ENCODE peak calls at places on chromosomes 13 and 19, in seven cellular contexts. One of them, this sample, is unnamed.
A peak's percentile ranks its signal among the peaks of the same experiment; 100 is the strongest.

GRCh38 chr13:112715715-112716460 is 26.1 kb downstream of the ATP11A start:
- DNase-seq in neural crest cell: no peak
- DNase-seq in HCT116: no peak
- DNase-seq in pancreas: no peak
- DNase-seq in CD8-positive, alpha-beta memory T cell: no peak
- DNase-seq in T-helper 9 cell: no peak
- DNase-seq in stimulated activated CD4-positive, alpha-beta T cell treated with anti-CD3 and anti-CD28 coated beads, Interleukin-15, amount 100 ng/mL, for 1 hour: no peak
- DNase-seq in this sample: no peak

GRCh38 chr13:50261502-50261901 is 246.3 kb downstream of the KCNRG start:
- DNase-seq in neural crest cell: no peak
- DNase-seq in HCT116: no peak
- DNase-seq in pancreas: no peak
- DNase-seq in CD8-positive, alpha-beta memory T cell: no peak
- DNase-seq in T-helper 9 cell: no peak
- DNase-seq in stimulated activated CD4-positive, alpha-beta T cell treated with anti-CD3 and anti-CD28 coated beads, Interleukin-15, amount 100 ng/mL, for 1 hour: no peak
- DNase-seq in this sample: no peak

GRCh38 chr13:86020350-86021002 is 221.3 kb upstream of the SLITRK6 start:
- DNase-seq in neural crest cell: no peak
- DNase-seq in HCT116: no peak
- DNase-seq in pancreas: no peak
- DNase-seq in CD8-positive, alpha-beta memory T cell: no peak
- DNase-seq in T-helper 9 cell: no peak
- DNase-seq in stimulated activated CD4-positive, alpha-beta T cell treated with anti-CD3 and anti-CD28 coated beads, Interleukin-15, amount 100 ng/mL, for 1 hour: no peak
- DNase-seq in this sample: no peak

GRCh38 chr13:90787007-90787406 is 560.5 kb upstream of the MIR17HG start:
- DNase-seq in neural crest cell: no peak
- DNase-seq in HCT116: no peak
- DNase-seq in pancreas: no peak
- DNase-seq in CD8-positive, alpha-beta memory T cell: no peak
- DNase-seq in T-helper 9 cell: no peak
- DNase-seq in stimulated activated CD4-positive, alpha-beta T cell treated with anti-CD3 and anti-CD28 coated beads, Interleukin-15, amount 100 ng/mL, for 1 hour: no peak
- DNase-seq in this sample: no peak

GRCh38 chr13:95793018-95793555 is 116.1 kb downstream of the DNAJC3 start:
- DNase-seq in neural crest cell: no peak
- DNase-seq in HCT116: no peak
- DNase-seq in pancreas: no peak
- DNase-seq in CD8-positive, alpha-beta memory T cell: no peak
- DNase-seq in T-helper 9 cell: no peak
- DNase-seq in stimulated activated CD4-positive, alpha-beta T cell treated with anti-CD3 and anti-CD28 coated beads, Interleukin-15, amount 100 ng/mL, for 1 hour: no peak
- DNase-seq in this sample: no peak

GRCh38 chr19:13956365-13956744 is 4.0 kb downstream of the DCAF15 start:
- DNase-seq in neural crest cell: no peak
- DNase-seq in HCT116: no peak
- DNase-seq in pancreas: no peak
- DNase-seq in CD8-positive, alpha-beta memory T cell: no peak
- DNase-seq in T-helper 9 cell: no peak
- DNase-seq in stimulated activated CD4-positive, alpha-beta T cell treated with anti-CD3 and anti-CD28 coated beads, Interleukin-15, amount 100 ng/mL, for 1 hour: no peak
- DNase-seq in this sample: no peak

GRCh38 chr19:49592486-49593232 is 1.7 kb downstream of the PRR12 start:
- DNase-seq in neural crest cell: peak; percentile 26
- DNase-seq in HCT116: no peak
- DNase-seq in pancreas: peak; percentile 47
- DNase-seq in CD8-positive, alpha-beta memory T cell: peak; percentile 9
- DNase-seq in T-helper 9 cell: no peak
- DNase-seq in stimulated activated CD4-positive, alpha-beta T cell treated with anti-CD3 and anti-CD28 coated beads, Interleukin-15, amount 100 ng/mL, for 1 hour: no peak
- DNase-seq in this sample: no peak

GRCh38 chr19:19257836-19258588 is 15.1 kb downstream of the TM6SF2 start:
- DNase-seq in neural crest cell: no peak
- DNase-seq in HCT116: no peak
- DNase-seq in pancreas: no peak
- DNase-seq in CD8-positive, alpha-beta memory T cell: no peak
- DNase-seq in T-helper 9 cell: no peak
- DNase-seq in stimulated activated CD4-positive, alpha-beta T cell treated with anti-CD3 and anti-CD28 coated beads, Interleukin-15, amount 100 ng/mL, for 1 hour: no peak
- DNase-seq in this sample: no peak

GRCh38 chr19:2045501-2046045 is 5.5 kb downstream of the MKNK2 start:
- DNase-seq in neural crest cell: no peak
- DNase-seq in HCT116: no peak
- DNase-seq in pancreas: peak; percentile 95
- DNase-seq in CD8-positive, alpha-beta memory T cell: no peak
- DNase-seq in T-helper 9 cell: no peak
- DNase-seq in stimulated activated CD4-positive, alpha-beta T cell treated with anti-CD3 and anti-CD28 coated beads, Interleukin-15, amount 100 ng/mL, for 1 hour: no peak
- DNase-seq in this sample: no peak

GRCh38 chr13:64471916-64472315 is 2758.2 kb downstream of the PCDH9 start:
- DNase-seq in neural crest cell: no peak
- DNase-seq in HCT116: peak; percentile 8
- DNase-seq in pancreas: no peak
- DNase-seq in CD8-positive, alpha-beta memory T cell: no peak
- DNase-seq in T-helper 9 cell: no peak
- DNase-seq in stimulated activated CD4-positive, alpha-beta T cell treated with anti-CD3 and anti-CD28 coated beads, Interleukin-15, amount 100 ng/mL, for 1 hour: no peak
- DNase-seq in this sample: peak; percentile 25

GRCh38 chr13:93199856-93200255 is 26.8 kb upstream of the GPC6 start:
- DNase-seq in neural crest cell: no peak
- DNase-seq in HCT116: no peak
- DNase-seq in pancreas: no peak
- DNase-seq in CD8-positive, alpha-beta memory T cell: no peak
- DNase-seq in T-helper 9 cell: no peak
- DNase-seq in stimulated activated CD4-positive, alpha-beta T cell treated with anti-CD3 and anti-CD28 coated beads, Interleukin-15, amount 100 ng/mL, for 1 hour: no peak
- DNase-seq in this sample: no peak

GRCh38 chr13:27293873-27294515 is 23.4 kb downstream of the RASL11A start:
- DNase-seq in neural crest cell: no peak
- DNase-seq in HCT116: no peak
- DNase-seq in pancreas: no peak
- DNase-seq in CD8-positive, alpha-beta memory T cell: peak; percentile 7
- DNase-seq in T-helper 9 cell: no peak
- DNase-seq in stimulated activated CD4-positive, alpha-beta T cell treated with anti-CD3 and anti-CD28 coated beads, Interleukin-15, amount 100 ng/mL, for 1 hour: no peak
- DNase-seq in this sample: no peak

GRCh38 chr19:7109678-7110289 is 40.3 kb downstream of the ZNF557 start:
- DNase-seq in neural crest cell: no peak
- DNase-seq in HCT116: no peak
- DNase-seq in pancreas: no peak
- DNase-seq in CD8-positive, alpha-beta memory T cell: no peak
- DNase-seq in T-helper 9 cell: no peak
- DNase-seq in stimulated activated CD4-positive, alpha-beta T cell treated with anti-CD3 and anti-CD28 coated beads, Interleukin-15, amount 100 ng/mL, for 1 hour: no peak
- DNase-seq in this sample: no peak

GRCh38 chr13:36981156-36981743 is 17.9 kb downstream of the ALG5 start:
- DNase-seq in neural crest cell: no peak
- DNase-seq in HCT116: no peak
- DNase-seq in pancreas: no peak
- DNase-seq in CD8-positive, alpha-beta memory T cell: no peak
- DNase-seq in T-helper 9 cell: no peak
- DNase-seq in stimulated activated CD4-positive, alpha-beta T cell treated with anti-CD3 and anti-CD28 coated beads, Interleukin-15, amount 100 ng/mL, for 1 hour: no peak
- DNase-seq in this sample: no peak

GRCh38 chr19:27744926-27745844 is 1467.8 kb downstream of the UQCRFS1 start:
- DNase-seq in neural crest cell: no peak
- DNase-seq in HCT116: no peak
- DNase-seq in pancreas: no peak
- DNase-seq in CD8-positive, alpha-beta memory T cell: no peak
- DNase-seq in T-helper 9 cell: no peak
- DNase-seq in stimulated activated CD4-positive, alpha-beta T cell treated with anti-CD3 and anti-CD28 coated beads, Interleukin-15, amount 100 ng/mL, for 1 hour: no peak
- DNase-seq in this sample: no peak

GRCh38 chr13:91805605-91806004 is 407.2 kb downstream of the GPC5 start:
- DNase-seq in neural crest cell: no peak
- DNase-seq in HCT116: no peak
- DNase-seq in pancreas: no peak
- DNase-seq in CD8-positive, alpha-beta memory T cell: no peak
- DNase-seq in T-helper 9 cell: no peak
- DNase-seq in stimulated activated CD4-positive, alpha-beta T cell treated with anti-CD3 and anti-CD28 coated beads, Interleukin-15, amount 100 ng/mL, for 1 hour: no peak
- DNase-seq in this sample: no peak

GRCh38 chr13:52130641-52131040 is 1.8 kb upstream of the NEK5 start:
- DNase-seq in neural crest cell: no peak
- DNase-seq in HCT116: no peak
- DNase-seq in pancreas: no peak
- DNase-seq in CD8-positive, alpha-beta memory T cell: no peak
- DNase-seq in T-helper 9 cell: no peak
- DNase-seq in stimulated activated CD4-positive, alpha-beta T cell treated with anti-CD3 and anti-CD28 coated beads, Interleukin-15, amount 100 ng/mL, for 1 hour: no peak
- DNase-seq in this sample: no peak

GRCh38 chr13:110262082-110262436 is 44.9 kb downstream of the COL4A1 start:
- DNase-seq in neural crest cell: no peak
- DNase-seq in HCT116: no peak
- DNase-seq in pancreas: no peak
- DNase-seq in CD8-positive, alpha-beta memory T cell: no peak
- DNase-seq in T-helper 9 cell: no peak
- DNase-seq in stimulated activated CD4-positive, alpha-beta T cell treated with anti-CD3 and anti-CD28 coated beads, Interleukin-15, amount 100 ng/mL, for 1 hour: no peak
- DNase-seq in this sample: no peak

GRCh38 chr13:42696191-42696590 is 85.2 kb upstream of the FAM216B start:
- DNase-seq in neural crest cell: no peak
- DNase-seq in HCT116: no peak
- DNase-seq in pancreas: no peak
- DNase-seq in CD8-positive, alpha-beta memory T cell: no peak
- DNase-seq in T-helper 9 cell: no peak
- DNase-seq in stimulated activated CD4-positive, alpha-beta T cell treated with anti-CD3 and anti-CD28 coated beads, Interleukin-15, amount 100 ng/mL, for 1 hour: no peak
- DNase-seq in this sample: no peak

GRCh38 chr19:38134538-38135149 is 89.4 kb downstream of the DPF1 start:
- DNase-seq in neural crest cell: peak; percentile 57
- DNase-seq in HCT116: no peak
- DNase-seq in pancreas: peak; percentile 40
- DNase-seq in CD8-positive, alpha-beta memory T cell: no peak
- DNase-seq in T-helper 9 cell: peak; percentile 19
- DNase-seq in stimulated activated CD4-positive, alpha-beta T cell treated with anti-CD3 and anti-CD28 coated beads, Interleukin-15, amount 100 ng/mL, for 1 hour: no peak
- DNase-seq in this sample: no peak

GRCh38 chr13:86856996-86857395 is 814.2 kb upstream of the SLITRK5 start:
- DNase-seq in neural crest cell: no peak
- DNase-seq in HCT116: peak; percentile 47
- DNase-seq in pancreas: no peak
- DNase-seq in CD8-positive, alpha-beta memory T cell: no peak
- DNase-seq in T-helper 9 cell: no peak
- DNase-seq in stimulated activated CD4-positive, alpha-beta T cell treated with anti-CD3 and anti-CD28 coated beads, Interleukin-15, amount 100 ng/mL, for 1 hour: no peak
- DNase-seq in this sample: no peak

GRCh38 chr19:39878398-39878797 is 32.2 kb upstream of the FBL start:
- DNase-seq in neural crest cell: no peak
- DNase-seq in HCT116: no peak
- DNase-seq in pancreas: no peak
- DNase-seq in CD8-positive, alpha-beta memory T cell: no peak
- DNase-seq in T-helper 9 cell: no peak
- DNase-seq in stimulated activated CD4-positive, alpha-beta T cell treated with anti-CD3 and anti-CD28 coated beads, Interleukin-15, amount 100 ng/mL, for 1 hour: no peak
- DNase-seq in this sample: no peak

GRCh38 chr13:54884645-54885044 is 1856.0 kb downstream of the OLFM4 start:
- DNase-seq in neural crest cell: no peak
- DNase-seq in HCT116: no peak
- DNase-seq in pancreas: no peak
- DNase-seq in CD8-positive, alpha-beta memory T cell: no peak
- DNase-seq in T-helper 9 cell: no peak
- DNase-seq in stimulated activated CD4-positive, alpha-beta T cell treated with anti-CD3 and anti-CD28 coated beads, Interleukin-15, amount 100 ng/mL, for 1 hour: no peak
- DNase-seq in this sample: no peak

GRCh38 chr13:99313941-99314340 is 6.7 kb upstream of the GPR183 start:
- DNase-seq in neural crest cell: no peak
- DNase-seq in HCT116: no peak
- DNase-seq in pancreas: no peak
- DNase-seq in CD8-positive, alpha-beta memory T cell: no peak
- DNase-seq in T-helper 9 cell: no peak
- DNase-seq in stimulated activated CD4-positive, alpha-beta T cell treated with anti-CD3 and anti-CD28 coated beads, Interleukin-15, amount 100 ng/mL, for 1 hour: no peak
- DNase-seq in this sample: no peak

GRCh38 chr19:13022111-13022858 is 27.0 kb downstream of the NFIX start:
- DNase-seq in neural crest cell: no peak
- DNase-seq in HCT116: no peak
- DNase-seq in pancreas: no peak
- DNase-seq in CD8-positive, alpha-beta memory T cell: no peak
- DNase-seq in T-helper 9 cell: no peak
- DNase-seq in stimulated activated CD4-positive, alpha-beta T cell treated with anti-CD3 and anti-CD28 coated beads, Interleukin-15, amount 100 ng/mL, for 1 hour: no peak
- DNase-seq in this sample: no peak

GRCh38 chr13:41008349-41008980 is 10.7 kb downstream of the ELF1 start:
- DNase-seq in neural crest cell: no peak
- DNase-seq in HCT116: no peak
- DNase-seq in pancreas: no peak
- DNase-seq in CD8-positive, alpha-beta memory T cell: no peak
- DNase-seq in T-helper 9 cell: no peak
- DNase-seq in stimulated activated CD4-positive, alpha-beta T cell treated with anti-CD3 and anti-CD28 coated beads, Interleukin-15, amount 100 ng/mL, for 1 hour: no peak
- DNase-seq in this sample: no peak

GRCh38 chr19:45667620-45668341 is at the start of gene GIPR:
- DNase-seq in neural crest cell: peak; percentile 47
- DNase-seq in HCT116: peak; percentile 72
- DNase-seq in pancreas: peak; percentile 87
- DNase-seq in CD8-positive, alpha-beta memory T cell: peak; percentile 28
- DNase-seq in T-helper 9 cell: peak; percentile 52
- DNase-seq in stimulated activated CD4-positive, alpha-beta T cell treated with anti-CD3 and anti-CD28 coated beads, Interleukin-15, amount 100 ng/mL, for 1 hour: peak; percentile 29
- DNase-seq in this sample: no peak

GRCh38 chr19:55283548-55284393 is at the start of gene BRSK1:
- DNase-seq in neural crest cell: peak; percentile 65
- DNase-seq in HCT116: peak; percentile 26
- DNase-seq in pancreas: no peak
- DNase-seq in CD8-positive, alpha-beta memory T cell: peak; percentile 47
- DNase-seq in T-helper 9 cell: peak; percentile 34
- DNase-seq in stimulated activated CD4-positive, alpha-beta T cell treated with anti-CD3 and anti-CD28 coated beads, Interleukin-15, amount 100 ng/mL, for 1 hour: no peak
- DNase-seq in this sample: no peak

This sample was measured in NCI-H1417 treated with DMSO at 0.1 percent for 48 hours.